ENCODE peak calls at places on chromosomes 12 and 14, in seven cellular contexts. X is endodermal cell, K is A549, P is fibroblast of lung, I is fibroblast of the aortic adventitia, M is ascending aorta, Z is dorsolateral prefrontal cortex. C is an unnamed sample.

GRCh38 chr12:100199347-100200136 is 1.1 kb upstream of the ACTR6 start:
- DNase-seq in X (peak), K (peak), P (peak), I (peak), M (no peak), Z (no peak), C (peak)

GRCh38 chr12:72612171-72612570 is 340.0 kb downstream of the TRHDE start:
- DNase-seq in X (peak), K (no peak), P (peak), I (no peak), M (no peak), Z (no peak), C (no peak)

GRCh38 chr14:63677891-63678379 is 36.3 kb upstream of the WDR89 start:
- DNase-seq in X (no peak), K (peak), P (peak), I (peak), M (no peak), Z (no peak), C (no peak)

GRCh38 chr14:102516531-102517411 is 7.2 kb upstream of the ANKRD9 start:
- DNase-seq in X (peak), K (peak), P (no peak), I (no peak), M (no peak), Z (no peak), C (peak)

GRCh38 chr14:67820428-67820881 is 876 bp downstream of the RAD51B start:
- DNase-seq in X (peak), K (peak), P (peak), I (peak), M (no peak), Z (no peak), C (peak)

GRCh38 chr12:62957233-62957953 is 22.4 kb upstream of the PPM1H start:
- DNase-seq in X (peak), K (peak), P (no peak), I (peak), M (no peak), Z (no peak), C (no peak)

GRCh38 chr12:27179399-27180214 is 64.5 kb upstream of the STK38L start:
- DNase-seq in X (no peak), K (peak), P (peak), I (peak), M (no peak), Z (no peak), C (peak)

GRCh38 chr12:87809916-87810315 is 219.3 kb downstream of the C12orf50 start:
- DNase-seq in X (no peak), K (no peak), P (peak), I (peak), M (no peak), Z (no peak), C (no peak)

GRCh38 chr12:32516230-32516629 is 116.9 kb downstream of the FGD4 start:
- DNase-seq in X (no peak), K (no peak), P (no peak), I (no peak), M (no peak), Z (no peak), C (no peak)

GRCh38 chr14:71491925-71492324 is 440.3 kb upstream of the RGS6 start:
- DNase-seq in X (no peak), K (no peak), P (peak), I (peak), M (no peak), Z (no peak), C (no peak)

GRCh38 chr12:54357802-54358619 is 6.3 kb downstream of the GPR84 start:
- DNase-seq in X (peak), K (no peak), P (peak), I (no peak), M (no peak), Z (no peak), C (peak)

GRCh38 chr14:76729195-76729594 is 32.1 kb upstream of the VASH1 start:
- DNase-seq in X (no peak), K (no peak), P (no peak), I (no peak), M (no peak), Z (no peak), C (no peak)

GRCh38 chr12:114408881-114409795 is 3.2 kb upstream of the TBX5 start:
- DNase-seq in X (peak), K (no peak), P (no peak), I (peak), M (no peak), Z (no peak), C (no peak)

GRCh38 chr12:114409796-114410520 is 4.0 kb upstream of the TBX5 start:
- DNase-seq in X (peak), K (no peak), P (no peak), I (no peak), M (no peak), Z (no peak), C (no peak)

GRCh38 chr12:114407034-114407420 is 1.1 kb upstream of the TBX5 start:
- DNase-seq in X (peak), K (no peak), P (no peak), I (no peak), M (no peak), Z (no peak), C (no peak)

GRCh38 chr12:114407566-114408411 is 1.8 kb upstream of the TBX5 start:
- DNase-seq in X (peak), K (no peak), P (no peak), I (no peak), M (no peak), Z (no peak), C (no peak)

DNA sequence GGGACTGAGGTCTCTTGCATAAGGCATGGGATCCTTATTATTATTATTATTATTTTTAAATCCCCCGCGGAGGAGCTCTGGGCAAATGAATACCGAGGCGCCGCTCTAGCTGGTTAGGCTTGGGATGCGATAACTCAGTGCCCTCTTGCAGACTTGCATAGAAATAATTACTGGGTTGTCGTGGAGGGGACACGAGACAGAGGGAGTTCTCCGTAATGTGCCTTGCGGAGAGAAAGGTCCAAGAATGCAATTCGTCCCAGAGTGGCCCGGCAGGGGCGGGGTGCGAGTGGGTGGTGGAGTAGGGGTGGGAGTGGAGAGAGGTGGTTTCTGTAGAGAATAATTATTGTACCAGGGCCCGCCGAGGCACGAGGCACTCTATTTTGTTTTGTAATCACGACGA is 2.5 kb upstream of the TBX5 start:
- DNase-seq in X (peak), K (no peak), P (no peak), I (no peak), M (no peak), Z (no peak), C (no peak)
- H3K4me3 ChIP-seq in X (no peak), K (no peak), P (peak), I (no peak), M (peak), Z (no peak), C (no peak)

DNA sequence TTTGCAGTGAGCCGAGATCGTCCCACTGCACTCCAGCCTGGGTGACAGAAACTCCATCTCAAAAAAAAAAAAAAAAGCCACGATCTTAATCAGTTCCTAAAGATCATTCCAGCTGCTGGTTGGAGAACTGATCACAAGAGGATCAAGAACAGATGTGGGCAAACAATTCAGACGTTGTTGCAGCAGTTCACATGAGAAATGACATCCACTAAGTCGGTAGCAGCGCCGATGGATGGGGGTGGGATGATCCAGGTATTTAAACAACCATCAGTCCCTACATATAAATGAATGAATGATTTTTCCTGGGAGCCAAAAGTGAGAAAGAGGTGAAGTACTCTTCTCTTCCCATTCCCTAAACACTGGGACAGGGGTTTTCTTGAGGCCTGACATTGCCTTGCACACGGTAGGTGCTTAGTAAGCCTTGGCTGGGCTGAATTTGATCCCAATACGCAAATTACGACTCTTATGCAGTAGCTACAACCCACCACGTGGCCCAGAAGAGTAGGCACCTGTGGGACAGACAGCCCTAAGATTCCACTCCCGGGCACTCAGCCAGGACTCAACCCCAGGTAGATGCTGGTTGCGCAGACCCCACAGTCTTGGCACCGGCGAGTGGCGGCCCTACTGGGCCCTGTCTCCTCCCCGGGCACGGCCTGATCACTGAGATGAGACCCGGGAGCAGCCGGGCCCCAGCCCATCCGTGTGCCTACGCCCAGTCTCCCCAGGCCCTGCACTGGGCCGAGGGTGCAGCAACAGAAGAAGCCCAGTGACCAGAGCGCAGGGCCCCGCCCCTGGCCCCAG is 565 bp downstream of the SPRYD3 start:
- DNase-seq in X (no peak), K (no peak), P (peak), I (peak), M (no peak), Z (no peak), C (peak)
- TF ChIP-seq CTCF in X (peak), K (no peak), P (no peak), I (no peak), M (no peak), Z (no peak), C (no peak)

DNA sequence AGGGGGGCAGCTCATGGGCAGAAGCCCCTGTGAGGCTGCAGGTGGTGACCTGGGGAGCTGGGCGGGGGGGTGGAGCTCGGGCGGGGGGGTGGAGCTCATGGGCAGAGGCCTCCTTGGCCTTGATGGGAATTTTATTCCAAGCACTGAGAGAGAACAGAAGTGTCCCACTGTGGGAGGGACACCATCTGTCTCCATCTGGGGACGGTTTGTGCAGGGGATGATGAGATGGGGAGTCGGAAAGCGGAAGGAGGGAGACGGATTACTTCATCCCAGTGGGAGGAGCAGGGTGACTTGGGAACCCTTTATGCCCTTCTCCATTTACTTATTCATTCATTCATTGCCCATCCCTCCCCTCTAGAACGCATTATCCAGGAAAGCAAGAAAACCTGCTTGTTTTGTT is 304.7 kb downstream of the ADGRD1 start:
- DNase-seq in X (no peak), K (no peak), P (no peak), I (no peak), M (no peak), Z (no peak), C (no peak)
- H3K4me3 ChIP-seq in X (no peak), K (no peak), P (no peak), I (no peak), M (no peak), Z (no peak), C (no peak)

GRCh38 chr12:69106482-69107118 is 132.8 kb upstream of the CPSF6 start:
- DNase-seq in X (no peak), K (no peak), P (no peak), I (no peak), M (no peak), Z (no peak), C (no peak)

GRCh38 chr12:69112616-69113015 is 126.8 kb upstream of the CPSF6 start:
- DNase-seq in X (no peak), K (no peak), P (no peak), I (no peak), M (no peak), Z (no peak), C (no peak)

GRCh38 chr12:69105101-69105613 is 134.2 kb upstream of the CPSF6 start:
- DNase-seq in X (no peak), K (no peak), P (no peak), I (no peak), M (no peak), Z (no peak), C (no peak)

GRCh38 chr12:69107541-69107940 is 131.8 kb upstream of the CPSF6 start:
- DNase-seq in X (no peak), K (no peak), P (peak), I (peak), M (no peak), Z (no peak), C (no peak)

GRCh38 chr12:69108024-69108423 is 131.3 kb upstream of the CPSF6 start:
- DNase-seq in X (no peak), K (peak), P (peak), I (peak), M (no peak), Z (no peak), C (no peak)
- TF ChIP-seq CTCF in X (peak), K (no peak), P (no peak), I (peak), M (no peak), Z (no peak), C (no peak)

DNA sequence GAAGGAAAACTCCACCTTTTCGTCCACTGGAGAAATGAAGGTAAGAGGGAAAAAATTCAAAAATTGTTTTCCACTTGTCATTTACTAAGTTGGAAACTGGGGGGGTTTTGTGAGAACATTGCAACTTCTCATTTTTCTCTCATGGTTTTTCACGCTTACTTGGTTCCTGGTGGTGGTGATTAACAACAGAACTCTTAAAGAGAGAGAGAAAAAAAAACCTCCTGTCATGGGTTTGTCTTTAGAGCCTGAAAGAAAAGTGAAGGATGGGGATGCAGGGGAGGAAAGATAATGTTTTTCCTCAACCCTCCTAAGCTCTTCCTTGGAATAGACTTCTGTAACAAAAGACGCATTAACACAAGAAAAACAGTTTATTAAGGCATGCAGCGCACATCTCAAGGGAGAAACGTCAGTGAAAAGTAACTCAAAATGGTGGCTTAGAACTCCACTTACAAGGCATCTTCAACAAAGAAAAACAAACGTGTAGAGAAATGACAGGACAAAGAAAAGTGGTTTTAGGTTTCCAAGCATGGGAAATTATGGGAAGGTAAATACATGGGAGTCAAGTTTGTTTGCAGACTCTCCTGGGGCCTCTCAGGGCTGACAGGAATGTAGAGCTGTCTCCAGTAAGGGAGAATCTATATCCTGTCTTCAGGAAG is 81.9 kb upstream of the ATF7IP start:
- DNase-seq in X (peak), K (no peak), P (no peak), I (no peak), M (no peak), Z (no peak), C (peak)
- H3K4me3 ChIP-seq in X (peak), K (no peak), P (no peak), I (no peak), M (no peak), Z (no peak), C (peak)

C was measured in GM12865.